ENCODE peak calls at places on chromosomes 3 and 15, in seven cellular contexts. B, Z, H, G, W, U and M are unnamed samples.

GRCh38 chr3:149305376-149305775 is 28.1 kb downstream of the TM4SF18 start:
- DNase-seq in B (no peak), Z (no peak), H (no peak), G (no peak), W (no peak), U (no peak), M (no peak)

GRCh38 chr15:95561463-95561862 is 769.0 kb upstream of the NR2F2 start:
- DNase-seq in B (no peak), Z (no peak), H (no peak), G (no peak), W (no peak), U (no peak), M (no peak)

GRCh38 chr15:88835646-88836045 is 32.4 kb downstream of the ACAN start:
- DNase-seq in B (peak), Z (no peak), H (no peak), G (no peak), W (no peak), U (no peak), M (no peak)

GRCh38 chr3:62143843-62144450 is 229.4 kb downstream of the FEZF2 start:
- DNase-seq in B (no peak), Z (no peak), H (no peak), G (peak), W (no peak), U (no peak), M (no peak)

GRCh38 chr3:184594386-184595035 is 32.9 kb downstream of the EPHB3 start:
- DNase-seq in B (no peak), Z (no peak), H (no peak), G (no peak), W (no peak), U (peak), M (peak)

GRCh38 chr3:141552440-141552991 is 65.7 kb downstream of the RASA2 start:
- DNase-seq in B (no peak), Z (no peak), H (no peak), G (peak), W (no peak), U (no peak), M (no peak)

GRCh38 chr3:194691481-194692281 is 6.0 kb downstream of the FAM43A start:
- DNase-seq in B (no peak), Z (peak), H (peak), G (peak), W (no peak), U (no peak), M (no peak)

GRCh38 chr15:50134524-50135024 is 15.5 kb upstream of the ATP8B4 start:
- DNase-seq in B (no peak), Z (no peak), H (peak), G (peak), W (peak), U (no peak), M (no peak)

GRCh38 chr15:66765478-66766281 is 63.6 kb downstream of the SMAD6 start:
- DNase-seq in B (peak), Z (no peak), H (peak), G (peak), W (peak), U (peak), M (no peak)

GRCh38 chr15:90871097-90871715 is 2.8 kb downstream of the FURIN start:
- DNase-seq in B (no peak), Z (no peak), H (peak), G (no peak), W (no peak), U (no peak), M (peak)

GRCh38 chr3:168847293-168847883 is 751.7 kb upstream of the GOLIM4 start:
- DNase-seq in B (no peak), Z (no peak), H (peak), G (peak), W (no peak), U (no peak), M (no peak)

GRCh38 chr3:32421991-32422859 is 30.6 kb downstream of the CMTM7 start:
- DNase-seq in B (peak), Z (no peak), H (no peak), G (peak), W (peak), U (peak), M (peak)

GRCh38 chr3:49711489-49711888 is 8.0 kb downstream of the AMIGO3 start:
- DNase-seq in B (no peak), Z (no peak), H (no peak), G (no peak), W (no peak), U (no peak), M (no peak)

GRCh38 chr3:40387001-40387894 is at the start of gene ENTPD3:
- DNase-seq in B (no peak), Z (no peak), H (peak), G (peak), W (no peak), U (peak), M (peak)

GRCh38 chr3:195100903-195101591 is 169.9 kb downstream of the XXYLT1 start:
- DNase-seq in B (peak), Z (no peak), H (peak), G (peak), W (peak), U (peak), M (no peak)